ENCODE peak calls at places on chromosomes 1 and 21, in five cellular contexts. One of them, this sample, is unnamed.
A peak's percentile ranks its signal among the peaks of the same experiment; 100 is the strongest.

GRCh38 chr1:14421977-14422609 is 176.4 kb upstream of the KAZN start:
- DNase-seq in dorsolateral prefrontal cortex: no peak
- DNase-seq in epithelial cell of esophagus: no peak
- DNase-seq in lung: no peak
- DNase-seq in astrocyte of the cerebellum: no peak
- DNase-seq in this sample: no peak

GRCh38 chr1:202589190-202589680 is 121.0 kb downstream of the SYT2 start:
- DNase-seq in astrocyte of the cerebellum: peak; percentile 95
- DNase-seq in dorsolateral prefrontal cortex: no peak
- DNase-seq in lung: peak; percentile 78
- DNase-seq in epithelial cell of esophagus: peak; percentile 99
- DNase-seq in this sample: peak; percentile 100

GRCh38 chr1:34426325-34426896 is 249.7 kb downstream of the C1orf94 start:
- DNase-seq in dorsolateral prefrontal cortex: no peak
- DNase-seq in lung: no peak
- DNase-seq in epithelial cell of esophagus: no peak
- DNase-seq in astrocyte of the cerebellum: no peak
- DNase-seq in this sample: peak; percentile 7

GRCh38 chr1:19376428-19377372 is 64.6 kb downstream of the SLC66A1 start:
- DNase-seq in dorsolateral prefrontal cortex: no peak
- DNase-seq in astrocyte of the cerebellum: no peak
- DNase-seq in lung: no peak
- DNase-seq in epithelial cell of esophagus: no peak
- DNase-seq in this sample: no peak

GRCh38 chr1:211812584-211812983 is 18.0 kb downstream of the LPGAT1 start:
- DNase-seq in astrocyte of the cerebellum: no peak
- DNase-seq in lung: no peak
- DNase-seq in epithelial cell of esophagus: no peak
- DNase-seq in dorsolateral prefrontal cortex: no peak
- DNase-seq in this sample: no peak

GRCh38 chr1:201376464-201377374 is 761 bp downstream of the TNNT2 start:
- DNase-seq in epithelial cell of esophagus: peak; percentile 69
- DNase-seq in lung: no peak
- DNase-seq in dorsolateral prefrontal cortex: no peak
- DNase-seq in astrocyte of the cerebellum: no peak
- DNase-seq in this sample: peak; percentile 64

GRCh38 chr1:3020263-3020909 is 881 bp upstream of the ACTRT2 start:
- DNase-seq in dorsolateral prefrontal cortex: peak; percentile 18
- DNase-seq in lung: no peak
- DNase-seq in astrocyte of the cerebellum: no peak
- DNase-seq in epithelial cell of esophagus: no peak
- DNase-seq in this sample: no peak

GRCh38 chr1:26993237-26994019 is at the start of gene TRNP1:
- DNase-seq in lung: peak; percentile 70
- DNase-seq in astrocyte of the cerebellum: no peak
- DNase-seq in epithelial cell of esophagus: peak; percentile 82
- DNase-seq in dorsolateral prefrontal cortex: peak; percentile 82
- DNase-seq in this sample: peak; percentile 49

GRCh38 chr1:7641587-7642417 is 129.3 kb upstream of the VAMP3 start:
- DNase-seq in lung: no peak
- DNase-seq in epithelial cell of esophagus: no peak
- DNase-seq in astrocyte of the cerebellum: no peak
- DNase-seq in dorsolateral prefrontal cortex: no peak
- DNase-seq in this sample: no peak

GRCh38 chr1:59199734-59200376 is 97.0 kb upstream of the FGGY start:
- DNase-seq in astrocyte of the cerebellum: no peak
- DNase-seq in epithelial cell of esophagus: peak; percentile 15
- DNase-seq in dorsolateral prefrontal cortex: no peak
- DNase-seq in lung: no peak
- DNase-seq in this sample: peak; percentile 22

GRCh38 chr1:151314137-151314875 is 12.9 kb downstream of the PI4KB start:
- DNase-seq in astrocyte of the cerebellum: peak; percentile 83
- DNase-seq in lung: peak; percentile 72
- DNase-seq in dorsolateral prefrontal cortex: peak; percentile 88
- DNase-seq in epithelial cell of esophagus: peak; percentile 25
- DNase-seq in this sample: no peak

GRCh38 chr1:94050263-94050662 is 70.7 kb downstream of the ABCA4 start:
- DNase-seq in lung: no peak
- DNase-seq in dorsolateral prefrontal cortex: no peak
- DNase-seq in astrocyte of the cerebellum: no peak
- DNase-seq in epithelial cell of esophagus: peak; percentile 66
- DNase-seq in this sample: peak; percentile 79

DNA sequence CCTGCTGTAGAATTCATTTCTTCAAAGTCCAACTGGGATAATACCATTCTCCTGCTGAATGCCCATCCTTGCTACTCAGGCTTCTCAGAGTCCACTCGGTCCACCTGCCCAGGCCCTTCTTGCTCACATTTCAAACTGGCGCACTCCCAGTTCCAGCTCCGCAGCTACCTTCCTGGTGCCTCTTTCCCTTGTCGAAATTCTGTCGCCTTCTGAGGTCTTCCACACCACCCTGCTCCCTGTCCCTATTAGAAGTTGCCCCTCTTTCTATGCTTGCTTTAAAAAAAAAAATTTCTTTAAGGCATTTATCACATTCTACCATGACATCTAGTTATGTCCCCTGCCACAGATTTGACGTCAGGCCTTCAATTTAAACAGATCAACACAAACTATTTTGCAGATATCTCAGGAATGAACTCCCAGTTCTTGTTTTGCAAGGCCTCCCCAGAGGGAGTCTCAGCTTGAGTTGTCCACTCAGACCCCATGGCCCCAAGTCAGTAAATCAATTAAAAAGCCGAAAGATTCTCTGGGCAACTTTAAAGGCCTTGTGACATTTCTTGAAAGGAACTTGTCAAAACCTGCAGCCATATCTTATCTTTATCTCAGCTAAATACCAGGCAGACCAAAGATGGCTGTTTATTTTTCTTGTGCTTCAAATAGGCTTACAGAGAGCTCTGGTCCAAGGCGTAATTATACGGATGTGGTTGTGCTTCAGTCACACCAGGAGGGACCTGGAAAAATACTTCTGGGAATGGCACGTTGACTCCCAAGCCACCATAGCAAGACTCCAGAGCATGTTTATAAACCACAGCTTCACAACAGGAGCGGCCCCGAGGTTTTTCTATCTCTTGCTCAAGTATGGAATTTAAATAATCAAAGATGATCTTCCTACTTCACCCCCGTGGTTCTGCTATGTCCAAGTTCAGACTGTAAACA is 2.2 kb downstream of the FAM89A start:
- DNase-seq in epithelial cell of esophagus: no peak
- DNase-seq in astrocyte of the cerebellum: peak; percentile 39
- DNase-seq in lung: no peak
- DNase-seq in dorsolateral prefrontal cortex: no peak
- DNase-seq in this sample: no peak
- H3K4me3 ChIP-seq in epithelial cell of esophagus: peak overlapping the region; percentile 77
- H3K4me3 ChIP-seq in astrocyte of the cerebellum: no peak overlapping the region
- H3K4me3 ChIP-seq in lung: no peak overlapping the region
- H3K4me3 ChIP-seq in dorsolateral prefrontal cortex: no peak overlapping the region
- H3K4me3 ChIP-seq in this sample: no peak overlapping the region

DNA sequence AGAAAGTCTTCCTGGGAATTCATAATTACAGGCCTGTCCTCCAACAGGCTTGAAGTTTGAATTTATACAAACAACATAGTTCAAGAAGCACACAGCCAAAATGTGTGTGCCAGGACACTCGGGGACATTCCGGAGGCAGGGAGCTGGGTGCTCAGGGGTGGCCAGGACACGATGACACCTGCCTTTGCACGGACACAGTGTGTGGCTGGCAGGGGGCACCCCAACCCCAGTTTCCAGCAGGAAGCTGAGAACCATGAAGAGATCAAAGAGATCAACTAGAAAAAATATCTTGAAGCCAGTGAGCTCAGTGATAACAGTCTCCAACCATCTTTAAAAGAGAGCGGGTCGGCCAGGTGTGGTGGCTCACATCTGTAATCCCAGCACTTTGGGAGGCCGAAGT is 32.5 kb upstream of the TRAPPC10 start:
- DNase-seq in dorsolateral prefrontal cortex: peak; percentile 67
- DNase-seq in astrocyte of the cerebellum: no peak
- DNase-seq in lung: no peak
- DNase-seq in epithelial cell of esophagus: no peak
- DNase-seq in this sample: no peak
- TF ChIP-seq CTCF in dorsolateral prefrontal cortex: peak; percentile 28
- TF ChIP-seq CTCF in astrocyte of the cerebellum: no peak
- TF ChIP-seq CTCF in lung: no peak
- TF ChIP-seq CTCF in epithelial cell of esophagus: no peak
- TF ChIP-seq CTCF in this sample: no peak

GRCh38 chr21:33844104-33844889 is 71.3 kb downstream of the ATP5PO start:
- DNase-seq in epithelial cell of esophagus: peak; percentile 21
- DNase-seq in dorsolateral prefrontal cortex: no peak
- DNase-seq in astrocyte of the cerebellum: no peak
- DNase-seq in lung: no peak
- DNase-seq in this sample: no peak

GRCh38 chr21:33846141-33846540 is 69.5 kb downstream of the ATP5PO start:
- DNase-seq in lung: no peak
- DNase-seq in dorsolateral prefrontal cortex: no peak
- DNase-seq in astrocyte of the cerebellum: no peak
- DNase-seq in epithelial cell of esophagus: no peak
- DNase-seq in this sample: no peak

GRCh38 chr21:33843216-33843615 is 72.4 kb downstream of the ATP5PO start:
- DNase-seq in epithelial cell of esophagus: no peak
- DNase-seq in astrocyte of the cerebellum: no peak
- DNase-seq in dorsolateral prefrontal cortex: no peak
- DNase-seq in lung: no peak
- DNase-seq in this sample: no peak

GRCh38 chr21:33847586-33848251 is 67.9 kb downstream of the ATP5PO start:
- DNase-seq in epithelial cell of esophagus: no peak
- DNase-seq in astrocyte of the cerebellum: no peak
- DNase-seq in dorsolateral prefrontal cortex: no peak
- DNase-seq in lung: no peak
- DNase-seq in this sample: no peak

GRCh38 chr21:33844890-33845205 is 70.8 kb downstream of the ATP5PO start:
- DNase-seq in epithelial cell of esophagus: no peak
- DNase-seq in dorsolateral prefrontal cortex: no peak
- DNase-seq in lung: no peak
- DNase-seq in astrocyte of the cerebellum: no peak
- DNase-seq in this sample: no peak
- H3K4me3 ChIP-seq in epithelial cell of esophagus: no peak overlapping the region
- H3K4me3 ChIP-seq in dorsolateral prefrontal cortex: no peak overlapping the region
- H3K4me3 ChIP-seq in lung: no peak overlapping the region
- H3K4me3 ChIP-seq in astrocyte of the cerebellum: no peak overlapping the region
- H3K4me3 ChIP-seq in this sample: no peak overlapping the region

DNA sequence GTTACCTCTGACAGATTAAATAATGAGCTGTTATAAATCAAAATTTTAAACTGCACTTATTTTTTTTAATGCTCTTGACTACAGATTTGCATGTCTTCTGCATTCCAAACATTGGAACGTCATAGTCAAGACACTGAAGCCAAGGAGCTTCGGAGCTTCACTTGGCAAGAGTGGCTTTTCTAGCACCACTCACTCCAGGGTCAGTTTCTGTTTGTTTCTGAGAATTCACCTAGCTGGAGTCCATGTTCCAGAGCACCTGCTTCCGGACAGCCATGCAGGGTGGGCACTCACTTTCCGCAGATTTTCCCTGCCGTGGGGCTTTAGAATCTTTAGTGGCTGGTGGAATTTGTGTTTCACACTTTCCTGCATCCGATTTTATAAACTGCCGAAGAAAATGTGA is 202.9 kb downstream of the ZP4 start:
- DNase-seq in lung: no peak
- DNase-seq in epithelial cell of esophagus: no peak
- DNase-seq in dorsolateral prefrontal cortex: no peak
- DNase-seq in astrocyte of the cerebellum: no peak
- DNase-seq in this sample: no peak
- TF ChIP-seq CTCF in lung: no peak
- TF ChIP-seq CTCF in epithelial cell of esophagus: no peak
- TF ChIP-seq CTCF in dorsolateral prefrontal cortex: no peak
- TF ChIP-seq CTCF in astrocyte of the cerebellum: no peak
- TF ChIP-seq CTCF in this sample: no peak

DNA sequence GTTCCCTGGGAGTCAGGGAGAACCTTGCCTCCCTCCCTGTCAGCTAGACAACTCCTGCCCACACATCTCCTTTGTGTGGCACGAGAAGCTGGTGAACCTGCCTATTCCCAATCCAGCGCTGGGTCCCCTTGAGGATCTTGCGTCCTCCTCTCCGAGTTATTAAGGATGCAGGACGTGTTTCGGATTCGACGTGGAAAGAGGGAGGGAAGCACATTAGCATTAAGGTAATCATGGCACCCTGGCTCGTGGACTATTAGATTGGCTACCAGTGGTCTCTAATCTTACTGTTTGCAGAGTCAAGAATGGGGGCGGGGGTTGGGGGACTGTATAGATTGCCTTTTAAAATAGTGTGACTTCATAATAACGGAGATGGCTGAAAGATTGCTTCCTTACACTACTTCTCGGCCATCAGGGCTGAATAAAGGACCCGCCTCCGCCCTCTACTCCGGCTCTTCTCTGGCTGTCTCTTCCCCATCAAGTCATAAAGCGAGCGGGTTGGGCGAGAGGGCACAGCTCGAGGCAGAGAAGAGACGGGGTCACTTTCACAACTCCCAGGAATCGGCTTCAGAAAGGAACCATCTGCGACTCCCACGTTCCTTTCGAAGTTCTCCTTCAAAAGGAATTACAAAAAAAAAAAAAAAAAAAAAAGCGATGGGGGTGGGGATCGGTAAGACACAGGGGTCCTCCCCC is 1.7 kb downstream of the LRRC7 start:
- DNase-seq in dorsolateral prefrontal cortex: peak; percentile 36
- DNase-seq in epithelial cell of esophagus: peak; percentile 4
- DNase-seq in lung: no peak
- DNase-seq in astrocyte of the cerebellum: no peak
- DNase-seq in this sample: no peak
- H3K4me3 ChIP-seq in dorsolateral prefrontal cortex: peak overlapping the region; percentile 82
- H3K4me3 ChIP-seq in epithelial cell of esophagus: peak overlapping the region; percentile 2
- H3K4me3 ChIP-seq in lung: no peak overlapping the region
- H3K4me3 ChIP-seq in astrocyte of the cerebellum: peak overlapping the region; percentile 54
- H3K4me3 ChIP-seq in this sample: no peak overlapping the region

DNA sequence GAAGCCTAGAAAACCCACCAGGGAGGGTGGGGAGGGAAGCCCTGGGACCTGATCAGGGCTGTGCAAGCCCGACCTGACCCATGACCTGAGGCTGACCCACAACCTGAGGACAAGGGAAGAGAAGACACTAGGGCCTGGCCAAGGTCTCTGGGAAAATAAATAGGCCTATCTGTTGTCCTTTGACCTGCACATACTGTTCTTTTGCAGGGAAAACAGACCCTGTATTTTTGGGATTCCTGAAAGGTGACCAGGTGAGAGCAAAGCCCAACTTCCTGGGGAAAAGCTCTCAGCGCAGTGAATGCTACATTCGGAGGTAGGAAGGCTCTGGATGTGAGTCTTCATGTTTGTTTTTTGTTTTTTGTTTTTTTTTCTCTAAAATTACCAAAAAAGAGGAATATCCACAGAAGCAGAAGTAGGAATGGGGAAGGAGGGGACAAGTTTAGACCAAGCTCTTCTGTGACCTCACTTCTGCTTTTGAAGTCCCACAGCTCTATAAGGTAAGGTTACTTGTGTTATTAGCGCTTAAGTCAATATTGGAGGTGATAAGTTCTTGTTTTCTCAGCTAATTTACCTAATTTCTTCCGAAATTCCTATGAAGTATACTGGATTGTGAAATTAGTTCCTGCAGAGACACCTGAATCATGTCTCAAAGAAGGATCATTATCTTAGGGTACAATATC is 26.2 kb upstream of the LYST start:
- DNase-seq in dorsolateral prefrontal cortex: no peak
- DNase-seq in epithelial cell of esophagus: no peak
- DNase-seq in lung: no peak
- DNase-seq in astrocyte of the cerebellum: no peak
- DNase-seq in this sample: no peak
- TF ChIP-seq CTCF in dorsolateral prefrontal cortex: no peak
- TF ChIP-seq CTCF in epithelial cell of esophagus: no peak
- TF ChIP-seq CTCF in lung: no peak
- TF ChIP-seq CTCF in astrocyte of the cerebellum: no peak
- TF ChIP-seq CTCF in this sample: no peak

GRCh38 chr1:6353948-6354658 is 39.5 kb downstream of the ACOT7 start:
- DNase-seq in lung: peak; percentile 66
- DNase-seq in epithelial cell of esophagus: no peak
- DNase-seq in astrocyte of the cerebellum: no peak
- DNase-seq in dorsolateral prefrontal cortex: no peak
- DNase-seq in this sample: no peak
- H3K4me3 ChIP-seq in lung: no peak overlapping the region
- H3K4me3 ChIP-seq in epithelial cell of esophagus: no peak overlapping the region
- H3K4me3 ChIP-seq in astrocyte of the cerebellum: no peak overlapping the region
- H3K4me3 ChIP-seq in dorsolateral prefrontal cortex: no peak overlapping the region
- H3K4me3 ChIP-seq in this sample: no peak overlapping the region

GRCh38 chr1:158121604-158122254 is 59.0 kb upstream of the CD1D start:
- DNase-seq in epithelial cell of esophagus: peak; percentile 74
- DNase-seq in dorsolateral prefrontal cortex: no peak
- DNase-seq in astrocyte of the cerebellum: peak; percentile 41
- DNase-seq in lung: no peak
- DNase-seq in this sample: peak; percentile 55
- TF ChIP-seq CTCF in epithelial cell of esophagus: peak; percentile 92
- TF ChIP-seq CTCF in dorsolateral prefrontal cortex: peak; percentile 44
- TF ChIP-seq CTCF in astrocyte of the cerebellum: peak; percentile 78
- TF ChIP-seq CTCF in lung: no peak
- TF ChIP-seq CTCF in this sample: peak; percentile 87